ENCODE peak calls at places on chromosome 5, in six cellular contexts. One of them, this sample, is unnamed.

GRCh38 chr5:81719743-81720142 is 31.2 kb downstream of the SSBP2 start:
- DNase-seq in IMR-90: no peak
- DNase-seq in A549: no peak
- DNase-seq in K562: no peak
- DNase-seq in GM12878: no peak
- DNase-seq in HepG2: no peak
- DNase-seq in this sample: no peak

GRCh38 chr5:134948929-134949328 is 18.8 kb upstream of the CATSPER3 start:
- DNase-seq in IMR-90: peak; percentile 48
- DNase-seq in A549: no peak
- DNase-seq in K562: peak; percentile 11
- DNase-seq in GM12878: no peak
- DNase-seq in HepG2: no peak
- DNase-seq in this sample: no peak

GRCh38 chr5:916441-917293 is 24.0 kb downstream of the TRIP13 start:
- DNase-seq in IMR-90: peak; percentile 20
- DNase-seq in A549: no peak
- DNase-seq in K562: no peak
- DNase-seq in GM12878: no peak
- DNase-seq in HepG2: no peak
- DNase-seq in this sample: no peak

GRCh38 chr5:9479361-9479760 is 66.5 kb downstream of the SEMA5A start:
- DNase-seq in IMR-90: peak; percentile 25
- DNase-seq in A549: no peak
- DNase-seq in K562: no peak
- DNase-seq in GM12878: no peak
- DNase-seq in HepG2: no peak
- DNase-seq in this sample: no peak

GRCh38 chr5:95826949-95827595 is 4.5 kb upstream of the GLRX start:
- DNase-seq in IMR-90: no peak
- DNase-seq in A549: no peak
- DNase-seq in K562: no peak
- DNase-seq in GM12878: no peak
- DNase-seq in HepG2: peak; percentile 86
- DNase-seq in this sample: no peak

GRCh38 chr5:59037041-59037440 is 454.2 kb downstream of the RAB3C start:
- DNase-seq in IMR-90: no peak
- DNase-seq in A549: no peak
- DNase-seq in K562: no peak
- DNase-seq in GM12878: no peak
- DNase-seq in HepG2: no peak
- DNase-seq in this sample: no peak

GRCh38 chr5:159951834-159952233 is 35.6 kb downstream of the ADRA1B start:
- DNase-seq in IMR-90: peak; percentile 51
- DNase-seq in A549: no peak
- DNase-seq in K562: no peak
- DNase-seq in GM12878: no peak
- DNase-seq in HepG2: no peak
- DNase-seq in this sample: no peak

GRCh38 chr5:119359737-119360413 is 4.1 kb downstream of the TNFAIP8 start:
- DNase-seq in IMR-90: no peak
- DNase-seq in A549: no peak
- DNase-seq in K562: peak; percentile 49
- DNase-seq in GM12878: no peak
- DNase-seq in HepG2: no peak
- DNase-seq in this sample: no peak

GRCh38 chr5:148788636-148789035 is 37.8 kb upstream of the ADRB2 start:
- DNase-seq in IMR-90: peak; percentile 48
- DNase-seq in A549: no peak
- DNase-seq in K562: no peak
- DNase-seq in GM12878: no peak
- DNase-seq in HepG2: no peak
- DNase-seq in this sample: no peak

GRCh38 chr5:176501333-176501732 is 35.9 kb downstream of the RNF44 start:
- DNase-seq in IMR-90: peak; percentile 92
- DNase-seq in A549: no peak
- DNase-seq in K562: no peak
- DNase-seq in GM12878: no peak
- DNase-seq in HepG2: no peak
- DNase-seq in this sample: no peak

GRCh38 chr5:139473565-139473964 is 2.8 kb downstream of the SMIM33 start:
- DNase-seq in IMR-90: no peak
- DNase-seq in A549: no peak
- DNase-seq in K562: no peak
- DNase-seq in GM12878: no peak
- DNase-seq in HepG2: no peak
- DNase-seq in this sample: no peak

GRCh38 chr5:79269733-79270166 is 33.8 kb downstream of the JMY start:
- DNase-seq in IMR-90: no peak
- DNase-seq in A549: no peak
- DNase-seq in K562: no peak
- DNase-seq in GM12878: no peak
- DNase-seq in HepG2: peak; percentile 20
- DNase-seq in this sample: no peak

GRCh38 chr5:69029292-69029691 is 64.5 kb upstream of the SLC30A5 start:
- DNase-seq in IMR-90: no peak
- DNase-seq in A549: no peak
- DNase-seq in K562: no peak
- DNase-seq in GM12878: no peak
- DNase-seq in HepG2: no peak
- DNase-seq in this sample: no peak

GRCh38 chr5:69019665-69020064 is 74.1 kb upstream of the SLC30A5 start:
- DNase-seq in IMR-90: no peak
- DNase-seq in A549: no peak
- DNase-seq in K562: no peak
- DNase-seq in GM12878: no peak
- DNase-seq in HepG2: no peak
- DNase-seq in this sample: no peak

GRCh38 chr5:69024241-69024651 is 69.6 kb upstream of the SLC30A5 start:
- DNase-seq in IMR-90: peak; percentile 42
- DNase-seq in A549: peak; percentile 69
- DNase-seq in K562: peak; percentile 80
- DNase-seq in GM12878: no peak
- DNase-seq in HepG2: peak; percentile 58
- DNase-seq in this sample: peak; percentile 74
- TF ChIP-seq BHLHE40 in IMR-90: no peak
- TF ChIP-seq BHLHE40 in A549: no peak
- TF ChIP-seq BHLHE40 in K562: no peak
- TF ChIP-seq BHLHE40 in GM12878: no peak
- TF ChIP-seq BHLHE40 in HepG2: no peak
- TF ChIP-seq BHLHE40 in this sample: no peak

GRCh38 chr5:50740832-50741231 is 74.4 kb downstream of the PARP8 start:
- DNase-seq in IMR-90: no peak
- DNase-seq in A549: no peak
- DNase-seq in K562: no peak
- DNase-seq in GM12878: no peak
- DNase-seq in HepG2: no peak
- DNase-seq in this sample: no peak
- TF ChIP-seq BHLHE40 in IMR-90: no peak
- TF ChIP-seq BHLHE40 in A549: no peak
- TF ChIP-seq BHLHE40 in K562: no peak
- TF ChIP-seq BHLHE40 in GM12878: no peak
- TF ChIP-seq BHLHE40 in HepG2: no peak
- TF ChIP-seq BHLHE40 in this sample: no peak

GRCh38 chr5:68252678-68253520 is 37.3 kb downstream of the PIK3R1 start:
- DNase-seq in IMR-90: peak; percentile 78
- DNase-seq in A549: peak; percentile 64
- DNase-seq in K562: peak; percentile 52
- DNase-seq in GM12878: no peak
- DNase-seq in HepG2: peak; percentile 63
- DNase-seq in this sample: peak; percentile 67
- TF ChIP-seq BHLHE40 in IMR-90: no peak
- TF ChIP-seq BHLHE40 in A549: no peak
- TF ChIP-seq BHLHE40 in K562: no peak
- TF ChIP-seq BHLHE40 in GM12878: no peak
- TF ChIP-seq BHLHE40 in HepG2: no peak
- TF ChIP-seq BHLHE40 in this sample: no peak

GRCh38 chr5:4054092-4054491 is 458.5 kb downstream of the IRX1 start:
- DNase-seq in IMR-90: no peak
- DNase-seq in A549: no peak
- DNase-seq in K562: no peak
- DNase-seq in GM12878: no peak
- DNase-seq in HepG2: no peak
- DNase-seq in this sample: no peak
- TF ChIP-seq BHLHE40 in IMR-90: no peak
- TF ChIP-seq BHLHE40 in A549: no peak
- TF ChIP-seq BHLHE40 in K562: no peak
- TF ChIP-seq BHLHE40 in GM12878: no peak
- TF ChIP-seq BHLHE40 in HepG2: no peak
- TF ChIP-seq BHLHE40 in this sample: no peak

This sample was measured in HEK293T.